ENCODE peak calls at places on chromosomes 3 and 15, in nine cellular contexts. Y, W, R, J, A, O, X, S and Q are unnamed samples.

GRCh38 chr3:195761503-195762248 is 40.9 kb downstream of the MUC20 start:
- DNase-seq in Y (no peak), W (no peak), R (no peak), J (no peak), A (peak; percentile 40), O (peak; percentile 42), X (no peak), S (no peak), Q (no peak)

GRCh38 chr3:46913644-46914043 is 36.1 kb downstream of the PTH1R start:
- DNase-seq in Y (peak; percentile 20), W (peak; percentile 75), R (no peak), J (peak; percentile 84), A (peak; percentile 56), O (peak; percentile 74), X (peak; percentile 81), S (no peak), Q (no peak)

GRCh38 chr3:37491343-37491742 is 317.0 kb upstream of the LRRFIP2 start:
- DNase-seq in Y (no peak), W (no peak), R (no peak), J (no peak), A (no peak), O (no peak), X (no peak), S (no peak), Q (no peak)

GRCh38 chr3:134978658-134979057 is 183.6 kb downstream of the EPHB1 start:
- DNase-seq in Y (no peak), W (no peak), R (no peak), J (no peak), A (no peak), O (no peak), X (no peak), S (peak; percentile 62), Q (no peak)

GRCh38 chr3:194485471-194485875 is 1.3 kb downstream of the ATP13A3 start:
- DNase-seq in Y (no peak), W (no peak), R (no peak), J (no peak), A (no peak), O (no peak), X (peak; percentile 41), S (no peak), Q (no peak)

GRCh38 chr3:57746156-57747125 is 9.7 kb upstream of the SLMAP start:
- DNase-seq in Y (no peak), W (no peak), R (no peak), J (no peak), A (no peak), O (no peak), X (no peak), S (no peak), Q (no peak)

GRCh38 chr3:80696280-80696679 is 928.5 kb upstream of the ROBO1 start:
- DNase-seq in Y (no peak), W (peak; percentile 74), R (no peak), J (no peak), A (no peak), O (no peak), X (no peak), S (no peak), Q (no peak)

GRCh38 chr15:51048308-51048707 is 46.4 kb downstream of the TNFAIP8L3 start:
- DNase-seq in Y (no peak), W (no peak), R (peak; percentile 79), J (no peak), A (no peak), O (no peak), X (no peak), S (no peak), Q (no peak)

GRCh38 chr3:187465503-187465902 is 97.3 kb downstream of the RTP4 start:
- DNase-seq in Y (no peak), W (no peak), R (no peak), J (no peak), A (no peak), O (no peak), X (no peak), S (no peak), Q (no peak)

GRCh38 chr3:136251511-136251910 is 1.4 kb downstream of the PCCB start:
- DNase-seq in Y (no peak), W (no peak), R (no peak), J (no peak), A (no peak), O (no peak), X (no peak), S (peak; percentile 56), Q (no peak)

GRCh38 chr15:79923068-79923514 is 26.3 kb upstream of the MTHFS start:
- DNase-seq in Y (peak; percentile 50), W (peak; percentile 69), R (no peak), J (peak; percentile 67), A (peak; percentile 88), O (peak; percentile 70), X (peak; percentile 39), S (peak; percentile 51), Q (no peak)

GRCh38 chr15:98791046-98791701 is 142.8 kb downstream of the IGF1R start:
- DNase-seq in Y (no peak), W (no peak), R (no peak), J (no peak), A (no peak), O (no peak), X (no peak), S (no peak), Q (no peak)

GRCh38 chr3:29212789-29213433 is 68.0 kb upstream of the RBMS3 start:
- DNase-seq in Y (no peak), W (no peak), R (no peak), J (no peak), A (no peak), O (no peak), X (no peak), S (no peak), Q (no peak)

GRCh38 chr15:52234596-52235541 is 43.7 kb upstream of the GNB5 start:
- DNase-seq in Y (no peak), W (no peak), R (no peak), J (no peak), A (no peak), O (no peak), X (no peak), S (no peak), Q (no peak)

GRCh38 chr3:151394611-151395010 is 10.1 kb upstream of the P2RY12 start:
- DNase-seq in Y (no peak), W (peak; percentile 16), R (no peak), J (no peak), A (no peak), O (no peak), X (no peak), S (no peak), Q (no peak)

GRCh38 chr15:56693761-56694160 is 39.5 kb downstream of the ZNF280D start:
- DNase-seq in Y (no peak), W (no peak), R (no peak), J (no peak), A (no peak), O (no peak), X (peak; percentile 35), S (no peak), Q (no peak)

GRCh38 chr3:47950453-47950852 is 65.8 kb downstream of the MAP4 start:
- DNase-seq in Y (no peak), W (no peak), R (no peak), J (no peak), A (no peak), O (no peak), X (no peak), S (no peak), Q (no peak)

GRCh38 chr3:47954562-47954961 is 61.7 kb downstream of the MAP4 start:
- DNase-seq in Y (no peak), W (no peak), R (no peak), J (no peak), A (no peak), O (no peak), X (peak; percentile 12), S (no peak), Q (no peak)

GRCh38 chr3:47949979-47950378 is 66.2 kb downstream of the MAP4 start:
- DNase-seq in Y (no peak), W (no peak), R (no peak), J (no peak), A (no peak), O (no peak), X (no peak), S (no peak), Q (no peak)
- H3K4me3 ChIP-seq in Y (no peak overlapping the region), W (no peak overlapping the region), R (no peak overlapping the region), J (no peak overlapping the region), A (no peak overlapping the region), O (no peak overlapping the region), X (no peak overlapping the region), S (no peak overlapping the region), Q (no peak overlapping the region)

GRCh38 chr15:40930430-40931299 is 1.5 kb downstream of the DLL4 start:
- DNase-seq in Y (peak; percentile 41), W (no peak), R (no peak), J (peak; percentile 61), A (no peak), O (no peak), X (peak; percentile 51), S (no peak), Q (no peak)

GRCh38 chr15:40927497-40928346 is 1.4 kb upstream of the DLL4 start:
- DNase-seq in Y (no peak), W (no peak), R (no peak), J (no peak), A (no peak), O (no peak), X (no peak), S (no peak), Q (no peak)

GRCh38 chr15:40928351-40928974 is 677 bp upstream of the DLL4 start:
- DNase-seq in Y (no peak), W (no peak), R (no peak), J (no peak), A (no peak), O (no peak), X (no peak), S (no peak), Q (no peak)

GRCh38 chr15:40929730-40930429 is 740 bp downstream of the DLL4 start:
- DNase-seq in Y (no peak), W (peak; percentile 39), R (no peak), J (peak; percentile 60), A (no peak), O (no peak), X (peak; percentile 64), S (no peak), Q (no peak)

GRCh38 chr15:40928975-40929729 is at the start of gene DLL4:
- DNase-seq in Y (peak; percentile 37), W (peak; percentile 55), R (no peak), J (peak; percentile 59), A (no peak), O (peak; percentile 62), X (peak; percentile 59), S (no peak), Q (no peak)
- H3K27me3 ChIP-seq in Y (peaks cover 21% of the 10 kb centered on the region), W (peaks cover 15% of the 10 kb centered on the region), R (no peaks in the 10 kb centered on the region), J (peaks cover 42% of the 10 kb centered on the region), A (peaks cover 21% of the 10 kb centered on the region), O (peaks cover 67% of the 10 kb centered on the region), X (peaks cover 26% of the 10 kb centered on the region), S (peaks cover 69% of the 10 kb centered on the region), Q (peaks cover 27% of the 10 kb centered on the region)

GRCh38 chr3:54506603-54507002 is 384.3 kb downstream of the CACNA2D3 start:
- DNase-seq in Y (no peak), W (no peak), R (peak; percentile 64), J (no peak), A (no peak), O (no peak), X (no peak), S (no peak), Q (no peak)
- TF ChIP-seq POLR2A in Y (no peak), W (no peak), R (no peak), J (no peak), A (no peak), O (no peak), X (no peak), S (no peak), Q (no peak)

DNA sequence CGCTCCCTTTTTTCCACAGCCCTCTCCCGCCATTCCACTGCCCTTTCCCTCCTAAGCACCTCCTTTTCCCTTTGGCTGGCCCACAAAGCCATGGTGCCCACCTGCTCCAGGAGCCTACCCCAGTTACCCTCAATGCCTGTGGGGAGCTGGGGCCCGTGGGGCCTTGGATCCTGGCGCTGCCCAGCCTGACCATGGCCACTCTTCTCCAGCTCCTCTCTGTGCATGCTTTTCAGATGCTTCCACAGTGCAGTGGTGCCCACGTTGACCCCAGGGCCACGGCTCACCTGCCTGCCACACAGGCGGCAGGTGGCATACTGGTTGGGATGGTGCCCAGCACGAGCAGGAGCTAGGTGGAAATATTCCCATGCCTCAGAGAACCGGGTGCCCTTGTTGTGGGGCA is 1.5 kb downstream of the ZBED2 start:
- DNase-seq in Y (no peak), W (no peak), R (no peak), J (no peak), A (no peak), O (no peak), X (no peak), S (no peak), Q (no peak)
- H3K4me3 ChIP-seq in Y (no peak overlapping the region), W (no peak overlapping the region), R (no peak overlapping the region), J (no peak overlapping the region), A (no peak overlapping the region), O (no peak overlapping the region), X (no peak overlapping the region), S (no peak overlapping the region), Q (no peak overlapping the region)